ENCODE peak calls at places on chromosomes 1 and 21, in six cellular contexts. F is IMR-90, Q is H9, M is H1, E is mesendoderm, Y is trophoblast cell. R is an unnamed sample.
A peak's percentile ranks its signal among the peaks of the same experiment; 100 is the strongest.

GRCh38 chr1:204331275-204331674 is 28.5 kb downstream of the PLEKHA6 start:
- DNase-seq in F (no peak), Q (no peak), M (no peak), E (no peak), Y (no peak), R (no peak)

GRCh38 chr1:30522031-30523004 is 201.1 kb downstream of the MATN1 start:
- DNase-seq in F (peak; percentile 8), Q (no peak), M (no peak), E (no peak), Y (no peak), R (no peak)

GRCh38 chr21:43975469-43976098 is 36.5 kb upstream of the TRAPPC10 start:
- DNase-seq in F (peak; percentile 48), Q (peak; percentile 76), M (no peak), E (peak; percentile 64), Y (peak; percentile 57), R (peak; percentile 61)

GRCh38 chr1:114342376-114342775 is 168.6 kb downstream of the TRIM33 start:
- DNase-seq in F (no peak), Q (no peak), M (no peak), E (no peak), Y (no peak), R (no peak)

GRCh38 chr1:211258310-211258755 is 833 bp upstream of the RCOR3 start:
- DNase-seq in F (peak; percentile 60), Q (peak; percentile 74), M (no peak), E (peak; percentile 93), Y (peak; percentile 69), R (no peak)

GRCh38 chr21:46168238-46168637 is 12.9 kb upstream of the FTCD start:
- DNase-seq in F (no peak), Q (peak; percentile 21), M (no peak), E (no peak), Y (no peak), R (no peak)

GRCh38 chr21:42760361-42760970 is 107.0 kb downstream of the PDE9A start:
- DNase-seq in F (no peak), Q (no peak), M (no peak), E (no peak), Y (no peak), R (no peak)

GRCh38 chr1:116110507-116111195 is 548 bp upstream of the MAB21L3 start:
- DNase-seq in F (no peak), Q (no peak), M (no peak), E (no peak), Y (no peak), R (no peak)

GRCh38 chr21:42859891-42860230 is 19.5 kb downstream of the WDR4 start:
- DNase-seq in F (no peak), Q (no peak), M (no peak), E (no peak), Y (no peak), R (no peak)

DNA sequence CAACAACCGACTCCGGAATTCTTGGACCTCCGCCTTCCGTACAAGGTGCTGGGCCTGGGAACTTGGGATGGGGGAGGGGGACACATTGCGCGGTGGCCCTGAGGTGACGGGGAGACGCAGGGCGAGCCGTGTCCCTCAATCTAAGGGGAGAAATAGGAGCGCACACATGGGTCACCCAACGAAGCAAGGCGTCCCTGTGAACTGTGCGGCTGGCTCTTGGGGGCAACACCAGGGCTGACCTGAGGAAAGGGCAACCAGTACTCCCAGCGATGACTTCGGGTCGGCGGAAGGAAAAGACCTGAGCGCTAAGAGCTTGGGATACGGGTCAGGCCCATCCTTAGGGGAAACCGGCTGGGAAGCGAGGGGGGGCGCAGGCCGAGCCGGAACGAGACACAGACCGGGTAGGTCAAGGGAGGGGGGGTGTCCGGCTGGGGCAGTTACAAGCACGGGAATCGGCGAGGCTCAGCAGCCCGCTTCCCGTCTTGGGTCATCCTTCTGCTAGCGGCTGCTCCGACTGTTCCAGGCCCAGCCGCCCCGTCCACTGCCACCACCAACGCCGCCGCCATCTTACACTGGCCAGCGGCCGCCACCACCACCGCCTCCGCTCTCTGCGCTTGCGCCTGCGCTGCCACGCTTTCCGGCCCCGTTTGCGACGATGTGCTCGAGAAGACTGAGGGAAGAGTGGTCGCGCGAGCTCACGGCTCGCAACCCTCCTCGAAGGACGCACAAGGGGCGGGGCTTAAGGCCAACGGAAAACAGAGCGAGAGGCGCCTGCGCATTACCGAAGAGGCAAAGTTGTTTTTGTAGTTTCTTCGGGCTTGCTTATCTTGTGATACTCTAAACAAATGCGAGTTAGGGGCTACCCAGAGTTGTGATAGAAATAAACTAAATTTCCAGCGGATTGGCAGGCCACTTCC is at the start of gene DCAF8:
- DNase-seq in F (peak; percentile 97), Q (peak; percentile 98), M (peak; percentile 92), E (peak; percentile 99), Y (peak; percentile 98), R (peak; percentile 96)
- H2BK5ac ChIP-seq in F (peak within 1 kb of the TSS; percentile 91), Q (peak within 1 kb of the TSS; percentile 19), M (peak within 1 kb of the TSS; percentile 100), E (peak within 1 kb of the TSS; percentile 65), Y (peak within 1 kb of the TSS; percentile 66), R (peak within 1 kb of the TSS; percentile 96)

GRCh38 chr1:153577138-153577537 is 11.5 kb upstream of the S100A2 start:
- DNase-seq in F (no peak), Q (no peak), M (no peak), E (no peak), Y (no peak), R (no peak)

GRCh38 chr1:153573351-153573750 is 7.7 kb upstream of the S100A2 start:
- DNase-seq in F (peak; percentile 41), Q (no peak), M (no peak), E (no peak), Y (no peak), R (no peak)

GRCh38 chr1:153578936-153579335 is 13.3 kb upstream of the S100A2 start:
- DNase-seq in F (no peak), Q (no peak), M (no peak), E (peak; percentile 96), Y (peak; percentile 69), R (no peak)

GRCh38 chr1:153578490-153578889 is 12.8 kb upstream of the S100A2 start:
- DNase-seq in F (peak; percentile 47), Q (no peak), M (no peak), E (peak; percentile 96), Y (peak; percentile 31), R (no peak)

GRCh38 chr1:153577624-153578051 is 12.0 kb upstream of the S100A2 start:
- DNase-seq in F (no peak), Q (no peak), M (no peak), E (peak; percentile 39), Y (no peak), R (no peak)
- H3K4ac ChIP-seq in F (peak overlapping the region; percentile 62), Q (no peak overlapping the region), M (no peak overlapping the region), E (peak overlapping the region; percentile 64), Y (no peak overlapping the region), R (no peak overlapping the region)

GRCh38 chr21:38242036-38242435 is 14.8 kb upstream of the KCNJ15 start:
- DNase-seq in F (no peak), Q (no peak), M (no peak), E (no peak), Y (peak; percentile 43), R (no peak)
- H2BK5ac ChIP-seq in F (no peak overlapping the region), Q (no peak overlapping the region), M (no peak overlapping the region), E (no peak overlapping the region), Y (no peak overlapping the region), R (no peak overlapping the region)

DNA sequence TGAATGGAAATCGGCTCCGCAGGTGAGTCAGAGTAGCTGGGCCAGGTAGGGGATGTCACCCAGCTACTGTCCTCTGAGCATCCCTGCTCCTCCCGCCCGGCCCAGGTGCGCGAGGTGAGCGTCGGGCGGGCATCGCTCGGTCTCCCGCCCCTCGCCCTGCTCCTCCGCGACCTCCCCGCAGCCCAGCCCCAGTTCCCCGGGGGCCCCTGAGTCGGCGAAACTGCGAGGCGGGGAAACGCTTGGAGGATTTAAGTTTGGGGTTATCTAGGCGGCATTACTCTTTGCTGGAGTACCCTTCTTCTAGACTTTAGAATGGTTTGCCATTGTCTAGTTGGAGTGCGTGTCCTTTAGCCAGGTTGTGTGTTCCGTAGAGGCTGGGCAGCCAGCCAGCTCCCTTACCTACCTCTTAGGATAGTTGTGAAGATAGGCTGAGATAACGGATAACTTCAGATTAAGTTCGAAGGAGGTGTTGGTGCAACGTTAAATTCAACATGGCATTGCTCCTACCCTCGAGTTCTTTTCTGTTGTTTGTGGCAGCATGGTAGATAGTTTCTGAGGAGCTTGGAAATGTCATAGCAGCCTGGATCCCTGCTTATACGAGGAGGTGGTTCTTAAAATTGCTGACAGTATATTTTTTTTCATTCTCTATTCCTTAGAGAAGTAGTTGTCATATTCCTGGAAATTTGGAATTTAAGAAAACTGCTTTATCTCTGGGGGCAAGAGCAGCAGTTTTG is 686 bp downstream of the AGO3 start:
- DNase-seq in F (peak; percentile 5), Q (no peak), M (no peak), E (peak; percentile 66), Y (peak; percentile 7), R (no peak)
- H3K4ac ChIP-seq in F (peak overlapping the region; percentile 86), Q (no peak overlapping the region), M (no peak overlapping the region), E (peak overlapping the region; percentile 86), Y (peak overlapping the region; percentile 82), R (no peak overlapping the region)

GRCh38 chr1:145997156-145998023 is 1.0 kb upstream of the TXNIP start:
- DNase-seq in F (no peak), Q (no peak), M (no peak), E (peak; percentile 40), Y (no peak), R (no peak)
- H2BK5ac ChIP-seq in F (peak overlapping the region; percentile 86), Q (no peak overlapping the region), M (peak overlapping the region; percentile 10), E (no peak overlapping the region), Y (peak overlapping the region; percentile 3), R (no peak overlapping the region)

GRCh38 chr1:2415337-2415736 is 3.0 kb upstream of the PEX10 start:
- DNase-seq in F (no peak), Q (no peak), M (no peak), E (no peak), Y (no peak), R (no peak)

GRCh38 chr1:2412773-2413494 is 570 bp upstream of the PEX10 start:
- DNase-seq in F (peak; percentile 31), Q (no peak), M (no peak), E (peak; percentile 29), Y (peak; percentile 17), R (no peak)

GRCh38 chr1:2414297-2414958 is 2.1 kb upstream of the PEX10 start:
- DNase-seq in F (peak; percentile 34), Q (peak; percentile 83), M (no peak), E (peak; percentile 65), Y (no peak), R (peak; percentile 72)

GRCh38 chr1:2412395-2412772 is at the start of gene PEX10:
- DNase-seq in F (peak; percentile 91), Q (peak; percentile 97), M (peak; percentile 81), E (peak; percentile 97), Y (peak; percentile 96), R (peak; percentile 96)

GRCh38 chr1:2413495-2414296 is 1.3 kb upstream of the PEX10 start:
- DNase-seq in F (no peak), Q (peak; percentile 54), M (no peak), E (peak; percentile 44), Y (no peak), R (no peak)
- H3K4ac ChIP-seq in F (peak overlapping the region; percentile 97), Q (no peak overlapping the region), M (peak overlapping the region; percentile 63), E (peak overlapping the region; percentile 94), Y (no peak overlapping the region), R (peak overlapping the region; percentile 99)